ENCODE peak calls at places on chromosomes 2 and 18, in four cellular contexts. D is A673, S is AG10803, L is lower lobe of right lung. C is an unnamed sample.

GRCh38 chr18:69948919-69949537 is 1.4 kb upstream of the CD226 start:
- DNase-seq in S (no peak), L (no peak), D (no peak), C (no peak)

GRCh38 chr2:110793034-110793433 is 60.7 kb downstream of the ACOXL start:
- DNase-seq in L (no peak), D (no peak), S (no peak), C (no peak)

GRCh38 chr18:42564761-42565160 is 550.7 kb downstream of the RIT2 start:
- DNase-seq in D (no peak), S (no peak), L (no peak), C (no peak)

GRCh38 chr2:202289394-202290204 is 24.0 kb downstream of the NOP58 start:
- DNase-seq in D (no peak), L (no peak), S (no peak), C (no peak)

GRCh38 chr2:14552818-14553217 is 79.7 kb upstream of the LRATD1 start:
- DNase-seq in D (no peak), S (no peak), L (no peak), C (no peak)

GRCh38 chr2:238875531-238876231 is 27.8 kb downstream of the TWIST2 start:
- DNase-seq in S (peak; percentile 41), D (no peak), L (no peak), C (no peak)

GRCh38 chr2:180205616-180206271 is 198.6 kb upstream of the CWC22 start:
- DNase-seq in D (no peak), L (no peak), S (no peak), C (no peak)

GRCh38 chr2:108315408-108316193 is 26.9 kb downstream of the SULT1C2 start:
- DNase-seq in S (peak; percentile 3), L (no peak), D (no peak), C (no peak)

GRCh38 chr2:201257381-201257940 is 2.9 kb upstream of the CASP8 start:
- DNase-seq in D (no peak), S (no peak), L (peak; percentile 71), C (no peak)

GRCh38 chr18:65498605-65499004 is 252.2 kb upstream of the CDH7 start:
- DNase-seq in L (no peak), S (no peak), D (no peak), C (no peak)

GRCh38 chr2:223000872-223001825 is 50.8 kb upstream of the KCNE4 start:
- DNase-seq in S (no peak), L (no peak), D (no peak), C (no peak)

GRCh38 chr18:29087616-29088246 is 910.8 kb upstream of the CDH2 start:
- DNase-seq in D (peak; percentile 25), S (peak; percentile 3), L (no peak), C (no peak)

GRCh38 chr2:42249887-42250286 is 80.7 kb downstream of the EML4 start:
- DNase-seq in D (peak; percentile 85), L (no peak), S (no peak), C (no peak)

GRCh38 chr18:50866765-50867164 is 12.2 kb upstream of the ME2 start:
- DNase-seq in D (no peak), L (no peak), S (no peak), C (no peak)

GRCh38 chr2:27441226-27441926 is 805 bp upstream of the KRTCAP3 start:
- DNase-seq in D (no peak), S (no peak), L (no peak), C (no peak)
- H3K4me3 ChIP-seq in D (no peak overlapping the region), S (no peak overlapping the region), L (no peak overlapping the region), C (no peak overlapping the region)

DNA sequence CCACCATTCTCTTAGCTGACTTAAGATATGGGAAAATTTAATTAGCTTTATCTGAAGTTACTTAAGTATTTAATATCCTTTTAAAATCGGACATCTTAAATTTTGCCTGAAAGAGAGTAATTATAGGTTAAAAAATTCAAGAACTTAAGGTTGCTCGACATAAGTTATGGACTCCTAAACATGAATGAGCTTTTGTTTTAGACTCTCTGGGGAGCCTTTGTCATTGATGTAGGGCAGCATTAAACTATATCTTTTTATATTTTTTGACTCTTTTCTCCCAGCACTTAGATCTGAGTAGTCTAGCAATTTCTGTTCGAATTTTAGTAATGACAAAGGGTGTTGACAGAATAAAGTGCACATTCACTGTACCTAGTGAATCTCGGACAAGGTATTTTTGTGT is 4.7 kb downstream of the PHLPP1 start:
- DNase-seq in D (no peak), L (no peak), S (no peak), C (no peak)
- H3K4me3 ChIP-seq in D (peak overlapping the region; percentile 13), L (no peak overlapping the region), S (no peak overlapping the region), C (no peak overlapping the region)

GRCh38 chr2:174635015-174635593 is 37.5 kb upstream of the WIPF1 start:
- DNase-seq in D (no peak), S (peak; percentile 23), L (no peak), C (no peak)
- H3K4me3 ChIP-seq in D (no peak overlapping the region), S (no peak overlapping the region), L (peak overlapping the region; percentile 46), C (no peak overlapping the region)

GRCh38 chr18:59617468-59617932 is 79.7 kb downstream of the CCBE1 start:
- DNase-seq in S (no peak), L (no peak), D (no peak), C (no peak)
- H3K4me3 ChIP-seq in S (no peak overlapping the region), L (no peak overlapping the region), D (no peak overlapping the region), C (no peak overlapping the region)

GRCh38 chr18:49851624-49852023 is 38.3 kb upstream of the ACAA2 start:
- DNase-seq in S (no peak), L (no peak), D (no peak), C (no peak)

GRCh38 chr18:49848115-49848514 is 34.8 kb upstream of the ACAA2 start:
- DNase-seq in D (no peak), L (no peak), S (no peak), C (no peak)

GRCh38 chr18:49850636-49851035 is 37.3 kb upstream of the ACAA2 start:
- DNase-seq in L (no peak), D (no peak), S (no peak), C (no peak)

GRCh38 chr18:49847524-49847923 is 34.2 kb upstream of the ACAA2 start:
- DNase-seq in L (no peak), S (no peak), D (no peak), C (no peak)

DNA sequence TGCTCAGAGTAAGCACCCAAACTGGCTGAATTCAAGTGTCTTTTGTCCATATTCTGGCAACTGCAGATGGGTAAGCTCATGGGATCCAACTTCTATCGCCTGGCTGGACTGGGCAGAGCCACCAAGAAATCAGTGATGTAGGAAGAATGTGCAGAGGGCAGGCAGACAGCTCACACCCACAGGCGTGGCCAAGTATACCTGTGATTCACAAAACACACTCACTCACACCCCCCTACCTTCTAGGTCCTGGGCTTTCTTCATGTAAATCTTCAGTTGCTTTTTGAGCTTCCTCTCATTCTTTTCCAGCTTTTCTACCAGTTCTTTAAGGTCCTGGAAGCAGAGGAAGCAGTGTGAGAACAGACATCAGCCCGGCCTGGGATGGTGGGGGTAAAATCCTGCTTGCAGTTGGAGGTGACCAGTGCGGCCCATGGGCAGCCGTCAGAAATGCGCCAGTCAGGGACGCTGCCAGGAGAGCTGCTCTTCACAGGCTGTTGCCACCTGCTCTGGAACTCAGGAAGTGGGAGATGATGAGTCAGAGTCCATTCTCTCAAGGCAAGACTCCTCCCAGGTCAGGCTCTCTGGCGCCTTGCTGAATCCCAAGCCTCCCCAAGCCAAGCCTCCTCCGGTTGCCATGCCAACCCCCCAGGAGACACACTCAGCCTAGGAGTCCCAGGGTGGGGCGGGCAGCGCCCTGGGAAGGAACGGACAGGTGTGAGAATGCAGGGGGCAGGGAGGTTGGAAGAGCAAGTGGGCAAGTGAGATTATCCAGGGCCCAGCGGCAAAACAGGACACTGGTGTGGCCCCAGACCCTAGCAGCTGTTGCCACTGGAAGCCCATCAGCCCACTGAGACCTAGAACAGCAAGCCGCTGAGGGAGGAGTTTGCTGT is 36.2 kb upstream of the ACAA2 start:
- DNase-seq in S (peak; percentile 71), D (peak; percentile 54), L (peak; percentile 82), C (peak; percentile 71)
- H3K4me3 ChIP-seq in S (no peak overlapping the region), D (no peak overlapping the region), L (no peak overlapping the region), C (no peak overlapping the region)

GRCh38 chr18:5309888-5310470 is 14.5 kb upstream of the ZBTB14 start:
- DNase-seq in S (peak; percentile 3), L (no peak), D (no peak), C (no peak)
- H3K4me3 ChIP-seq in S (peak overlapping the region; percentile 18), L (peak overlapping the region; percentile 23), D (peak overlapping the region; percentile 15), C (no peak overlapping the region)

DNA sequence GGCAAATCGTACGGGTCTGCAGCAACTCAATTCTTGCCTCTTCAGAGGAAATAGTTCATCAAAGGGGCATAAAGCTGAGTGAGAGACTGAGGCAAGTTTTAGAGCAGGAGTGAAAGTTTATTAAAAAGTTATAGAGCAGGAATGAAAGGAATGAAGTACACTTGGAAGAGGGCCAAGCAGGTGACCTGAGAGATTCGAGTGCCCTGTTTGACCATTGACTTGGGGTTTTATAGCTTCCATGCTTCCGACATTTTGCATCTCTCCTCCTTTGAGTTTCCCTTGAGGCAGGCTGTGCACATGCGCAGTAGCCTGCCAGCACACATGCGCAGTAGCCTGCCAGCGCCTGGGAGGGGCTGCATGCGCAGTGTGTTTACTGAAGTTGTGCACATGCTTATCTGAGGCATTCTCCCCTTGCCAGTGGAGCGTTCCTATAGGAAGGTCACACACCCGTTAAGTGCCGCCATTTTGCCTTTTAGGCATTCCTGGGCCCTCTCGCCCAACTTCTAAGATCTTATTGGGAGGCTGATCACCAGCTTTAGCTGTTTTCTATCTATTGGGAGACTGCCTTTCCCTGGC is 265.5 kb upstream of the MGAT5 start:
- DNase-seq in D (no peak), S (no peak), L (no peak), C (no peak)
- H3K4me3 ChIP-seq in D (no peak overlapping the region), S (no peak overlapping the region), L (no peak overlapping the region), C (no peak overlapping the region)

DNA sequence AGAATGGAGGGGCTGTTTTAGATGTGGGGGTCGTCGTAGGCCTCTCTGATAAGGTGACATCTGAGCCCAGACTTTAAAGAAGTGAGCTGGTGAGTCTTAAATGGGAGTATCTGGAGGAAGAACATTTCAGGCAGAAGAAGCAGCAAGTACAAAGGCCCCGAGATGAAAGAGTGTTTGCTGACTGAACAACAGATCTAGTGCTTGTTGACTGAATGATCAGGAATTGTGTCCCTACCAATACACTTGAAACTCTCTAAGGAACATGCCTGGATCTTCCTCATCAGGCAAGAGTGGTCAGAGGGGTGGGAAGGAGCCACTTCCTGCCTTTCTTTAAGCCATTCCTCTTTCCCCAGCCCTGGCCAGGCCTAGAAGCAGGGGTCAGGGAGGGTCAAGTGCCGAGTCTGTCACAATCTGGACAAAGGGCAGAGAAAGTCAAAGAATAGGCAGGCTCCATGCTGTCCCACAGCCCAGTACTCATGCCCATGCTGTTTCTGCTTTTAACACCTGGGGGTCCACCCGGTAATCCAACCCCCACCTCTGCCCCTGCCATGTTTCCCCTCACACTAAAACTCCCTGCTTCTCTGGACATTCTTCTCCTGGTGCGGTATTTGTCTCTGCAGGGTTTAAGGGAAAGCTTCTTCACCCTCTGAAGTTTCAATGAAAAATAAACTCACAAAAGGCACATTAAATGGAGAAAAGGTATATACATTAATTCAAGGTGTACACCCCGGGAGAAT is 3.0 kb upstream of the TMEM37 start:
- DNase-seq in L (peak; percentile 68), S (no peak), D (no peak), C (no peak)
- H3K4me3 ChIP-seq in L (no peak overlapping the region), S (no peak overlapping the region), D (no peak overlapping the region), C (no peak overlapping the region)

GRCh38 chr2:197450485-197450884 is 2.9 kb upstream of the COQ10B start:
- DNase-seq in L (peak; percentile 63), S (no peak), D (no peak), C (no peak)
- H3K4me3 ChIP-seq in L (peak overlapping the region; percentile 18), S (no peak overlapping the region), D (no peak overlapping the region), C (no peak overlapping the region)

GRCh38 chr18:12254137-12254819 is at the start of gene CIDEA:
- DNase-seq in L (no peak), S (no peak), D (peak; percentile 58), C (no peak)
- H3K4me3 ChIP-seq in L (peak within 1 kb of the TSS; percentile 34), S (peak within 1 kb of the TSS; percentile 29), D (peak within 1 kb of the TSS; percentile 1), C (peak within 1 kb of the TSS; percentile 45)

C was measured in skeletal muscle cell.